ENCODE peak calls at places on chromosomes 13 and 19, in five cellular contexts. Y is transverse colon, C is psoas muscle, E is IMR-90, X is left ventricle myocardium inferior. U is an unnamed sample.
A peak's percentile ranks its signal among the peaks of the same experiment; 100 is the strongest.

GRCh38 chr13:32824671-32825070 is 191.6 kb upstream of the KL start:
- DNase-seq in Y (no peak), C (no peak), E (peak; percentile 95), X (no peak), U (peak; percentile 73)

GRCh38 chr13:79359064-79359463 is 47.0 kb downstream of the RBM26 start:
- DNase-seq in Y (no peak), C (no peak), E (no peak), X (no peak), U (no peak)

GRCh38 chr19:46211201-46211881 is 18.2 kb upstream of the IGFL1 start:
- DNase-seq in Y (no peak), C (peak; percentile 32), E (no peak), X (no peak), U (peak; percentile 74)

GRCh38 chr13:49791214-49791752 is 1.2 kb downstream of the KPNA3 start:
- DNase-seq in Y (peak; percentile 26), C (no peak), E (peak; percentile 35), X (no peak), U (no peak)

GRCh38 chr19:34487651-34488051 is 6.1 kb downstream of the WTIP start:
- DNase-seq in Y (no peak), C (no peak), E (no peak), X (no peak), U (no peak)

GRCh38 chr19:38952395-38953165 is 21.8 kb downstream of the MRPS12 start:
- DNase-seq in Y (peak; percentile 26), C (no peak), E (peak; percentile 16), X (no peak), U (no peak)

GRCh38 chr13:25930655-25931054 is 121.2 kb downstream of the SHISA2 start:
- DNase-seq in Y (no peak), C (no peak), E (no peak), X (no peak), U (no peak)

GRCh38 chr13:102091231-102091630 is 310.6 kb downstream of the FGF14 start:
- DNase-seq in Y (no peak), C (no peak), E (no peak), X (no peak), U (peak; percentile 4)

GRCh38 chr13:90696254-90696653 is 651.2 kb upstream of the MIR17HG start:
- DNase-seq in Y (no peak), C (no peak), E (peak; percentile 7), X (no peak), U (peak; percentile 15)

DNA sequence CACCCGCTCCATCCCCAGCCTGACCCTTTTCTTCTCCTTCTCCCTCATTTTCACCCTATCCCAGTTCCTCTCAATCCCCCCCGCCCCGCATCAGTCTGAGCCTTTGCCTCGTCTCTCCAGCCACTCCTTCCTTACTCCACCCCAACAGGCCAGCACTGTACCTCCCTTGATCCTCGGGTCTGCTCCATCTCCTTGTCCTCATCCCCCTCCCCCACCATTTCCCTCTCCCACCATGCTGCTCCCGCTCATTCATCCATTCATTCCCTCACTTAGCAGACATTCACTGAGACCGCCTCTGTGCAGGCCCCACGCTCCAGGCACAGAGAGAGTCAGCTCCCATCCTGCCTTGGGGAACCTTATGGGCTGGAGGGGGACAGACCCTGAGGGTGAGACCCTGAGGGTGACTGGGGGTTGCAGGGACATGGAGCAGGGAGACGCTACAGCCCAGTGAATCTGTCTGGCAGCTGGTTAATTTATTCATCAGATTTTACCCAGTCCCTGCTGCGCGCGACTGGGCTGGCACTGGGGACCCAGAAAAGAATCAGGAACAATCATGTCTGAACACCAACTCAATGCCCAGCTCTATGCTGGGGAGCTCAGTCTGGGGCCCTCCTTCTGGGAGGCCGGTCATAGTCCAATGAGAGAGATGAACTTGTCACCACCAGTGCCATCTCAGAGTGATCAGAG is 881 bp downstream of the ARHGAP33 start:
- DNase-seq in Y (no peak), C (no peak), E (no peak), X (no peak), U (no peak)
- H3K27ac ChIP-seq in Y (no peak overlapping the region), C (no peak overlapping the region), E (no peak overlapping the region), X (no peak overlapping the region), U (peak overlapping the region; percentile 72)

GRCh38 chr19:54190942-54191670 is at the start of gene TSEN34:
- DNase-seq in Y (peak; percentile 90), C (peak; percentile 86), E (peak; percentile 75), X (peak; percentile 88), U (peak; percentile 72)

GRCh38 chr19:54191671-54192453 is 754 bp downstream of the TSEN34 start:
- DNase-seq in Y (no peak), C (peak; percentile 18), E (peak; percentile 33), X (no peak), U (no peak)

GRCh38 chr19:54189668-54190502 is 505 bp upstream of the MBOAT7 start:
- DNase-seq in Y (peak; percentile 100), C (peak; percentile 100), E (peak; percentile 100), X (peak; percentile 100), U (peak; percentile 97)

GRCh38 chr19:54189020-54189667 is at the start of gene MBOAT7:
- DNase-seq in Y (no peak), C (no peak), E (no peak), X (no peak), U (no peak)

DNA sequence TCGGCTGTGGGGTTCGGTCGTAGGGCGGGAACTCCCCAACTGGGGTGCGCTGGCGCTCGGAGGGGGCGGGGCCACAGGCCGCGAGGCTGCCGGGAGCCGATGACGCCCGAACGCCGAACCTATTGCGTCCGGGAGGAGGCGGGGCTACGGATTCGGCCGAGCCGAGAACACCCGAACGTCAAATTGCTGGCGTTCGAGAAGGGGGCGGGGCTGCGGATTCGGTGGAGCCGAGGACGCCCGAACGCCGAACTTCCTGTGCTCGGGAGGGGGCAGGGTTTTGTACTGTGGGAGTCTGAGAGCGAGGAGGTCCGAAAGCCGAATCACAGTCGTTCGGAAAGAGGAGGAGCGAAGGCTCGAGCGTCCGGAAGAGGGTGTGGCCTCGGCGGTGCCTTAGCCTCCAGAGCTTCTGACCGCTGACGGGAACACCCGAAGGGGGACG is 586 bp upstream of the TSEN34 start:
- DNase-seq in Y (peak; percentile 100), C (peak; percentile 99), E (peak; percentile 99), X (peak; percentile 99), U (peak; percentile 89)
- TF ChIP-seq CTCF in Y (no peak), C (no peak), E (no peak), X (no peak), U (no peak)

GRCh38 chr19:17260842-17261325 is 3.7 kb downstream of the USHBP1 start:
- DNase-seq in Y (peak; percentile 91), C (peak; percentile 83), E (peak; percentile 64), X (peak; percentile 78), U (peak; percentile 94)
- H3K27ac ChIP-seq in Y (no peak overlapping the region), C (no peak overlapping the region), E (no peak overlapping the region), X (no peak overlapping the region), U (peak overlapping the region; percentile 52)

GRCh38 chr19:1921326-1921725 is 16.1 kb downstream of the ADAT3 start:
- DNase-seq in Y (no peak), C (no peak), E (no peak), X (no peak), U (no peak)

GRCh38 chr19:1924320-1924961 is 16.5 kb upstream of the CSNK1G2 start:
- DNase-seq in Y (no peak), C (no peak), E (no peak), X (no peak), U (no peak)

GRCh38 chr19:1922803-1923202 is 17.6 kb downstream of the ADAT3 start:
- DNase-seq in Y (no peak), C (no peak), E (no peak), X (no peak), U (no peak)

GRCh38 chr19:1921825-1922224 is 16.6 kb downstream of the ADAT3 start:
- DNase-seq in Y (no peak), C (no peak), E (no peak), X (no peak), U (no peak)

DNA sequence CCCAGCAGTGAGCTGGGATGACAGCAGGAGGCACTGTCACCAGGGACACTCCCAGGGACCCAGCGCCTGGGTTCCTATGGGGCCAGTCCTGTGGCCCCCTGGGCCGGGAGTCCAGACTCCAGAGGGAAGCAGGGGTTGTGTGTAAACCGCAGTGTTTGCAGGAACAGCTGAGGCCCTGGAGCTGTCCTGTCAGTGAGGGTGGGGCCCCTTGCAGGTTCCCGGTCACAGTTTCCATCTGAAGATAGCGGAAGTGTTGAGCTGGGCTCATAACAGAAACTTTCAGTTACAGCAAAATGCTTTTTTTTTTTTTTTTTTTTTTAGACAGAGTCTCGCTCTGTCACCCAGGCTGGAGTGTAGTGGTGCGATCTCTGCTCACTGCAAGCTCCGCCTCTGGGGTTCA is 17.7 kb upstream of the CSNK1G2 start:
- DNase-seq in Y (no peak), C (no peak), E (no peak), X (no peak), U (no peak)
- TF ChIP-seq CTCF in Y (no peak), C (no peak), E (no peak), X (no peak), U (no peak)

GRCh38 chr13:113816248-113816924 is 47.5 kb downstream of the GAS6 start:
- DNase-seq in Y (no peak), C (no peak), E (peak; percentile 45), X (no peak), U (no peak)
- H3K27ac ChIP-seq in Y (no peak overlapping the region), C (no peak overlapping the region), E (no peak overlapping the region), X (no peak overlapping the region), U (peak overlapping the region; percentile 55)

DNA sequence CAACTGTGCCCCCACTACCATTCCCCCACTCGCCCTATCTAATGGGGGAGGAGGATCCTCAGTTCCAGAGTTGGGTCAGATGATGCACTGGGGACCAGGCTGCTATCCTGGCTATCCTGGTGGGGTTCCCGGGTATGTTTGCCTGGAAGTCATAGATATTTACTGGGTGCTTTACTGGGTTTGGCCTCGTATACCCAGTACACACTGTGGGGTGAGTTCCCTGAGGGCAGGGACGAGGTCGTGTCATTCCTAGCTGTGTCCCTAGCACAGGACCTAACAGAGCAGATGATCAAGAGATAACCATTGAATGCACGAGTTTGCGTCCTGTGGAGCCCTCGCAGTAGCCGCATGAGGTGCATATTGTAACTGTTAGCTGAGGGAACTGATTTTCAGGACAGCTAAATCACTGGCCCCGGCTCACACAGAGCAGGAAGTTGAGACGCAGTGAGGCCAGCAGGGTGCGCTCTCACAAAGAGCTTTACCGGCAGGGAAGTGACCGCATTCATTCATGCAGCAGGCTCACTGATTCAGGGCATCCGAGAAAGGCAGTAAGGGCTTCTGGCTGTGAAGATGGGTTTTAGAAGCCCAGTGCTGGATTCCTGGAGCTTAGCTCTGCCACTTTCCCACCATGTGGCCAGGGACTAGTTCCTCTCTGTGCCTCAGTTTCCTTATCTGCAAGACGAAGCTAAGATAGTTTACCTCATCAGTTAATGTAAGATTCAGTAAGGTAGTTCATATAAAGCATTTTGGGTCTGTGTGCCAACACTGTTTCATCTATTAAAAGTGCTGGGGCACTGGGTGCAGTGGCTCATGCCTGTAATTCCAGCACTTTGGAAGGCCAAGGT is 6.0 kb downstream of the RUVBL2 start:
- DNase-seq in Y (peak; percentile 69), C (peak; percentile 56), E (peak; percentile 67), X (peak; percentile 38), U (no peak)
- TF ChIP-seq CTCF in Y (peak; percentile 54), C (peak; percentile 60), E (peak; percentile 71), X (peak; percentile 69), U (peak; percentile 65)

DNA sequence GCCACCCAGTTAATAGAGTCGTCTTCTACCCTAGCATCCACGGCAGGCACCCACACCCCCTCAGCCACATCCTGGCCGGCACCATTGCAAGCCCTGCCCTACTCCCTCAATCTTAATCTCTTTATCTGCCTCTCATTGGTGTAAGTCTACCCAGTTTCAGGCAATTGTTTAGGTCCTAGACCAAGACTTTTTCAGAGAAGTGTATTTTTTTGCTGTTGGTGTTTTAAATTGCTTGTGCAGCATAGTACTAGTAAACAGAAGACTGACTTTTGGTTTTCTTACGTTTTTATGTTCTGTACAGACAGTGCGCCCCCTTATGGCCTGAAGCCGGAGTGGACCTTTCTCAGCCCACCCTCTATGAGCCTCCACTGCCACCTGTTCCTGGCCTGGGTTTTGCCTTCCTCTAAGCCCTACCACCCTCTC is 2.3 kb upstream of the LCP1 start:
- DNase-seq in Y (peak; percentile 52), C (peak; percentile 19), E (no peak), X (peak; percentile 22), U (no peak)
- H3K27ac ChIP-seq in Y (peak overlapping the region; percentile 66), C (no peak overlapping the region), E (no peak overlapping the region), X (no peak overlapping the region), U (no peak overlapping the region)